ENCODE peak calls at places on chromosomes 6 and 20, in six cellular contexts. X is foreskin keratinocyte, U is tibial artery, S is fibroblast of pulmonary artery, O is SK-N-SH, R is AG09309. K is an unnamed sample.

GRCh38 chr20:33037456-33037855 is 6.0 kb downstream of the BPIFB6 start:
- DNase-seq in O (no peak), R (no peak), U (no peak), X (no peak), S (no peak), K (no peak)

GRCh38 chr6:82057846-82058554 is 189.5 kb downstream of the IBTK start:
- DNase-seq in O (no peak), U (no peak), X (peak), R (peak), S (peak), K (no peak)

GRCh38 chr6:41568585-41569384 is 22.6 kb downstream of the FOXP4 start:
- DNase-seq in X (no peak), S (no peak), R (no peak), U (no peak), O (no peak), K (no peak)

GRCh38 chr6:88808381-88808780 is 155.0 kb downstream of the RNGTT start:
- DNase-seq in R (no peak), S (no peak), U (no peak), X (no peak), O (no peak), K (no peak)

GRCh38 chr6:93746892-93747291 is 327.5 kb upstream of the EPHA7 start:
- DNase-seq in S (no peak), X (no peak), U (no peak), R (no peak), O (no peak), K (no peak)

GRCh38 chr20:19783966-19784401 is 25.9 kb downstream of the RIN2 start:
- DNase-seq in U (no peak), X (peak), R (no peak), S (peak), O (peak), K (no peak)

GRCh38 chr6:141152951-141153350 is 979.8 kb upstream of the GJE1 start:
- DNase-seq in U (no peak), S (peak), O (no peak), X (no peak), R (peak), K (no peak)

GRCh38 chr6:90573624-90574023 is 13.2 kb downstream of the MAP3K7 start:
- DNase-seq in S (no peak), U (no peak), R (no peak), O (no peak), X (no peak), K (no peak)

GRCh38 chr20:43379239-43379917 is 78.3 kb upstream of the SRSF6 start:
- DNase-seq in U (no peak), S (peak), O (no peak), X (peak), R (peak), K (no peak)

GRCh38 chr6:133083248-133083967 is 157.7 kb upstream of the EYA4 start:
- DNase-seq in U (no peak), X (no peak), R (no peak), S (no peak), O (no peak), K (no peak)

GRCh38 chr6:13425971-13426931 is 61.1 kb downstream of the GFOD1 start:
- DNase-seq in X (peak), O (no peak), R (peak), S (peak), U (peak), K (no peak)

GRCh38 chr6:157550114-157550989 is 169.4 kb downstream of the ZDHHC14 start:
- DNase-seq in S (no peak), R (no peak), X (no peak), O (no peak), U (peak), K (no peak)

GRCh38 chr6:110944681-110945151 is 13.8 kb upstream of the GTF3C6 start:
- DNase-seq in X (peak), U (no peak), S (peak), O (no peak), R (peak), K (no peak)

GRCh38 chr20:43011491-43011890 is 178.2 kb downstream of the PTPRT start:
- DNase-seq in O (no peak), S (no peak), U (no peak), R (no peak), X (no peak), K (no peak)

GRCh38 chr6:73076211-73076610 is 149.1 kb downstream of the KHDC1L start:
- DNase-seq in U (no peak), O (no peak), R (no peak), X (no peak), S (no peak), K (no peak)

GRCh38 chr6:6712979-6713514 is 124.5 kb downstream of the LY86 start:
- DNase-seq in S (no peak), U (no peak), X (no peak), O (no peak), R (no peak), K (no peak)

GRCh38 chr6:10141756-10142443 is 273.0 kb downstream of the TFAP2A start:
- DNase-seq in X (no peak), O (no peak), U (no peak), R (peak), S (no peak), K (no peak)

GRCh38 chr20:17488916-17489600 is 42.1 kb downstream of the BFSP1 start:
- DNase-seq in R (no peak), X (no peak), O (no peak), U (no peak), S (no peak), K (no peak)

GRCh38 chr6:26158581-26159416 is 71.6 kb downstream of the HFE start:
- DNase-seq in S (peak), O (no peak), R (no peak), U (peak), X (peak), K (peak)

GRCh38 chr20:32534661-32535240 is 50.4 kb downstream of the NOL4L start:
- DNase-seq in U (no peak), R (no peak), O (no peak), S (no peak), X (no peak), K (no peak)

GRCh38 chr20:4603724-4604123 is 118.0 kb upstream of the PRND start:
- DNase-seq in O (no peak), X (no peak), R (no peak), S (no peak), U (no peak), K (no peak)

GRCh38 chr20:4604580-4604979 is 117.1 kb upstream of the PRND start:
- DNase-seq in R (no peak), O (no peak), S (no peak), X (no peak), U (no peak), K (no peak)

GRCh38 chr20:4605166-4605565 is 116.5 kb upstream of the PRND start:
- DNase-seq in S (no peak), U (no peak), R (no peak), O (no peak), X (no peak), K (no peak)

GRCh38 chr20:4601630-4602296 is 119.9 kb upstream of the PRND start:
- DNase-seq in S (no peak), O (peak), R (no peak), U (no peak), X (peak), K (no peak)

DNA sequence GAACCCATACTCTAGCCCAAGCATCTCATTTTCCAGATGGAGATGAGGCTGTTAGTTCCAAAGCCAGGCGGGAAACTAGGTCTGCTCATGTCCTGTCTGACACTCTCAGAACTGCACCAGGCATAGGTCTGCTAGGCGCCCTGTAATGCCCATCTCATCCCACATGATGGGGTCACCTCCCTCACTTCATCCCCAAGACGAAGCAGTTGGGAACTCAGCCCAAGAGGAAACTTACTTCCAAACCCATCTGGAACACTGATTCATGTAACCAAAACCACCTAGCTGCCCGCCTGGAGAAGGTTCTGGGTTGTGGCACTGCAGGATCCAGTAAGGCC is 119.4 kb upstream of the PRND start:
- DNase-seq in R (no peak), X (no peak), S (no peak), U (no peak), O (no peak), K (no peak)
- TF ChIP-seq CTCF in R (no peak), X (peak), S (no peak), U (no peak), O (peak), K (no peak)

GRCh38 chr6:108167449-108167903 is 1.7 kb downstream of the NR2E1 start:
- DNase-seq in U (no peak), S (no peak), R (no peak), O (no peak), X (no peak), K (no peak)

GRCh38 chr6:108168980-108169800 is 3.4 kb downstream of the NR2E1 start:
- DNase-seq in O (peak), X (no peak), R (no peak), U (no peak), S (no peak), K (no peak)

GRCh38 chr6:108168026-108168463 is 2.2 kb downstream of the NR2E1 start:
- DNase-seq in U (no peak), R (no peak), X (no peak), O (no peak), S (no peak), K (no peak)

GRCh38 chr6:108169801-108170606 is 4.2 kb downstream of the NR2E1 start:
- DNase-seq in R (no peak), S (no peak), U (no peak), O (no peak), X (no peak), K (no peak)

DNA sequence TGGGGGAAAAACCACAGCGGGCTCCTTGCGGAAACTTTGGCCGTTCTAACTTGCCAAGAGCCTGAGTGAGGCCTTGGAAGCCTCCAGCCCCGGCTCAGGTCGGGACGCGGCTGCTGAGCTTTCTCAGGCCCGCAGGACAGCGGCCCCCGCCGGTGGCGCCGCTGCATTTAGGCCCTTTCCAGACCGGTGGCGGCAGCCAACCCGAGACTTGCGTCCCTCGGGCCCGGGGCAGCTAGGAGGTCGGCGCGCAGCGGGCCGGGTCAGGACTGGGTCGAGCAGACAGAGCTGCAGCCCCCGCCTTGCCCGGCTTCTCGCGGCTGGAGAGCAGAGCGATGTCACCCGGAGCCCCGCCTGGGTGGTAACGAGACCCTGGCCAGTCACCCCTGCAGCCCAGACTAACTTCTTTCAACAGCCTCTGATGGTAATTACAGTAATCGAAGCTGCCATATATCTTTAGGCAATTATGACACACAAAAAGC is 2.7 kb downstream of the NR2E1 start:
- DNase-seq in U (no peak), O (peak), X (no peak), S (peak), R (no peak), K (no peak)
- TF ChIP-seq CTCF in U (no peak), O (no peak), X (peak), S (peak), R (peak), K (no peak)

GRCh38 chr6:40528051-40528450 is 59.1 kb downstream of the LRFN2 start:
- DNase-seq in O (no peak), U (no peak), S (no peak), R (no peak), X (no peak), K (no peak)
- TF ChIP-seq CTCF in O (no peak), U (no peak), S (no peak), R (no peak), X (no peak), K (no peak)

GRCh38 chr6:166515072-166515810 is 71.2 kb downstream of the RAMACL start:
- DNase-seq in O (no peak), U (peak), X (peak), R (peak), S (peak), K (no peak)
- TF ChIP-seq CTCF in O (peak), U (no peak), X (peak), R (peak), S (peak), K (no peak)

DNA sequence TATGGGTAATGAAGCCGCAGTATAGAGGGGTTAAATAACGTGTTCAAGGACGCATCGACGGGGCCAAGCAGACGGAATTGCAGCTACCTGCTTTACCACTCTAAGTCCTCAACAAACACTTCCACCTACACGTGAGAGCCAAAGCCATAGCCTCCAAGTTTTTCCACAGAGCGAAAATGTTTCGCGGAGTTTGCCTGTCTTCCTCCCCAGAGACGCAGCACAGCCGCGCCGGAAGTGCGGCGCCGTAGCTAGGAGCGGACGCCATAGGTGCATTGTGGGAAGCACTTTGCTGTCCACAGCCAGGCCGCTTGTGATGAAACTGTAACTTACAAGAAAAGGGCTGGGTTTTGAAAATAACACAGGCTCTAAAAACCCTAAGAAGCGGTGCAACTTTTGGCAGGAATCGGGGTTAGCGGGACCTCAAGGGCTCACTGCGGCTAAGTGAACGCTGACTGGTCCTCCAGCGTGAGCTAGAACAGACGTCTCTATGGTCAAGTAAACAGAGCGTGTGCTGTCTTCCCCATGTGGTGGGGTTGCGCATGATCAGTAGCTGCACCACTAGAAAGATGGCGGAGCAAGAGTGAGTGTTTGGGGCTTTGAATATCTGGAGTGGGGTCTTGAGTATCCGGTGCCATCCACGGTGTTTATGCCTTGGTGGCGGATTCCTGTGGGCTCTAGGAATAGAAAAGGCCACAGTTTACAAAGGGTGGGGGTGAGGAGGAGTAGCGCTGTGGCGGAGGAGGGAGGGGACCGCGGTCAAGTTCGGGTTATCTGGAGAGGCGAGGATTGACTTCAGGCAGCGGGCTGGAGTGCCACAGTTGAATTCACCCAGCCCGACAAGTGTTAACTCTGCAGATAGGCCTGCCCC is at the start of gene RPL7L1:
- DNase-seq in O (peak), X (peak), S (peak), R (no peak), U (peak), K (peak)
- TF ChIP-seq CTCF in O (no peak), X (no peak), S (no peak), R (no peak), U (peak), K (peak)

K was measured in tibial nerve.